ENCODE peak calls at places on chromosomes 16 and 17, in nine cellular contexts. L is IMR-90, W is upper lobe of left lung, E is left ventricle myocardium inferior, X is left lung, U is ascending aorta, H is upper lobe of right lung, A is testis, R is GM23248. F is an unnamed sample.

GRCh38 chr16:89988951-89989350 is 30.3 kb downstream of the DBNDD1 start:
- DNase-seq in E (no peak), R (no peak), U (no peak), H (no peak), X (no peak), A (no peak), L (no peak), W (no peak), F (no peak)

GRCh38 chr16:73015612-73016487 is 32.1 kb downstream of the ZFHX3 start:
- DNase-seq in W (peak), X (peak), E (no peak), U (peak), R (no peak), A (no peak), H (peak), L (no peak), F (peak)

GRCh38 chr17:4261452-4261851 is 2.3 kb downstream of the ANKFY1 start:
- DNase-seq in H (no peak), A (no peak), X (no peak), W (no peak), R (no peak), E (no peak), U (no peak), L (no peak), F (no peak)

GRCh38 chr16:17556276-17557052 is 85.7 kb upstream of the XYLT1 start:
- DNase-seq in R (peak), W (no peak), X (no peak), U (no peak), H (no peak), E (no peak), L (peak), A (no peak), F (no peak)

GRCh38 chr17:7558544-7559306 is at the start of gene TNFSF13:
- DNase-seq in X (peak), W (peak), R (no peak), H (peak), L (no peak), A (peak), U (peak), E (peak), F (no peak)

GRCh38 chr16:5838071-5838470 is 740.5 kb upstream of the EEF2KMT start:
- DNase-seq in W (no peak), L (no peak), U (no peak), E (no peak), R (no peak), H (no peak), X (no peak), A (no peak), F (no peak)

GRCh38 chr17:57975044-57975443 is 13.0 kb downstream of the VEZF1 start:
- DNase-seq in L (peak), X (no peak), H (no peak), R (peak), U (no peak), A (no peak), E (no peak), W (no peak), F (no peak)

GRCh38 chr17:35879748-35880654 is at the start of gene CCL5:
- DNase-seq in L (peak), E (no peak), U (no peak), A (no peak), R (no peak), X (no peak), H (no peak), W (no peak), F (no peak)

GRCh38 chr16:75244844-75245758 is 6.3 kb downstream of the BCAR1 start:
- DNase-seq in L (peak), H (peak), X (peak), E (peak), U (peak), W (peak), R (peak), A (peak), F (peak)

GRCh38 chr17:43548689-43549379 is 2.7 kb upstream of the ETV4 start:
- DNase-seq in U (no peak), H (no peak), E (no peak), A (no peak), W (no peak), R (no peak), L (no peak), X (no peak), F (no peak)

GRCh38 chr16:22065252-22065651 is 27.1 kb upstream of the VWA3A start:
- DNase-seq in R (no peak), A (no peak), E (no peak), L (no peak), U (no peak), H (no peak), X (no peak), W (no peak), F (no peak)

GRCh38 chr17:9646556-9646905 is 1.2 kb downstream of the USP43 start:
- DNase-seq in L (no peak), R (no peak), A (no peak), E (no peak), W (no peak), H (no peak), X (no peak), U (no peak), F (no peak)

GRCh38 chr16:62035115-62036092 is 834 bp downstream of the CDH8 start:
- DNase-seq in W (no peak), H (no peak), E (no peak), A (peak), L (no peak), R (no peak), X (no peak), U (no peak), F (no peak)

GRCh38 chr16:25126820-25127232 is 15.3 kb downstream of the LCMT1 start:
- DNase-seq in R (peak), U (no peak), H (no peak), A (no peak), W (peak), X (peak), L (peak), E (no peak), F (no peak)

GRCh38 chr17:65785109-65785508 is 223.7 kb upstream of the AXIN2 start:
- DNase-seq in W (no peak), A (no peak), E (no peak), U (no peak), R (peak), X (no peak), H (no peak), L (peak), F (no peak)

GRCh38 chr17:29625037-29625750 is 2.5 kb upstream of the CORO6 start:
- DNase-seq in H (no peak), W (no peak), X (no peak), E (no peak), U (no peak), R (peak), A (no peak), L (peak), F (no peak)

GRCh38 chr16:22868859-22869258 is 54.9 kb downstream of the HS3ST2 start:
- DNase-seq in R (no peak), U (no peak), E (no peak), A (no peak), L (no peak), X (no peak), H (no peak), W (no peak), F (no peak)

GRCh38 chr16:48534601-48535340 is 75.2 kb downstream of the N4BP1 start:
- DNase-seq in W (no peak), U (no peak), A (no peak), H (no peak), X (peak), E (no peak), R (no peak), L (no peak), F (no peak)

GRCh38 chr17:7403043-7403901 is 625 bp downstream of the TMEM256 start:
- DNase-seq in X (no peak), R (no peak), A (peak), H (peak), L (no peak), U (peak), W (peak), E (peak), F (peak)

GRCh38 chr16:62954144-62955032 is 918.1 kb upstream of the CDH8 start:
- DNase-seq in R (no peak), E (no peak), U (no peak), A (no peak), L (no peak), X (no peak), W (no peak), H (no peak), F (no peak)

GRCh38 chr16:11159189-11159588 is 96.8 kb downstream of the SOCS1 start:
- DNase-seq in E (no peak), A (no peak), R (no peak), H (no peak), U (no peak), X (no peak), W (no peak), L (no peak), F (no peak)

GRCh38 chr17:73492802-73493139 is 151.5 kb downstream of the SDK2 start:
- DNase-seq in H (no peak), L (no peak), X (no peak), R (no peak), A (no peak), E (no peak), W (no peak), U (no peak), F (no peak)

GRCh38 chr16:3951861-3952332 is 71.4 kb upstream of the CREBBP start:
- DNase-seq in W (no peak), A (no peak), U (peak), H (no peak), R (peak), L (peak), E (no peak), X (no peak), F (no peak)

GRCh38 chr17:4806770-4807533 is at the start of gene PLD2:
- DNase-seq in X (peak), E (peak), R (peak), A (peak), W (peak), H (peak), U (peak), L (peak), F (peak)

GRCh38 chr16:83899272-83899897 is 470 bp downstream of the MLYCD start:
- DNase-seq in R (peak), U (peak), H (peak), X (peak), L (peak), E (peak), A (peak), W (peak), F (peak)

GRCh38 chr16:77306050-77306616 is 106.9 kb downstream of the SYCE1L start:
- DNase-seq in H (no peak), L (no peak), U (no peak), A (no peak), W (no peak), X (no peak), R (no peak), E (no peak), F (no peak)

GRCh38 chr16:66295761-66296546 is 70.5 kb upstream of the CDH5 start:
- DNase-seq in H (no peak), U (no peak), X (peak), A (no peak), R (no peak), L (no peak), E (no peak), W (no peak), F (no peak)

GRCh38 chr17:59893617-59894100 is 738 bp downstream of the RPS6KB1 start:
- DNase-seq in X (no peak), E (no peak), R (peak), U (peak), W (peak), H (no peak), A (peak), L (peak), F (no peak)

GRCh38 chr16:71985262-71985974 is 14.8 kb downstream of the PKD1L3 start:
- DNase-seq in X (no peak), E (no peak), U (no peak), A (no peak), R (no peak), W (no peak), L (no peak), H (no peak), F (no peak)

GRCh38 chr16:492211-492875 is 35.2 kb upstream of the CAPN15 start:
- DNase-seq in H (no peak), R (no peak), U (no peak), E (no peak), L (no peak), W (no peak), X (no peak), A (peak), F (no peak)

GRCh38 chr16:28267356-28267755 is 25.0 kb upstream of the SBK1 start:
- DNase-seq in U (no peak), L (no peak), H (no peak), R (no peak), W (no peak), A (no peak), E (no peak), X (no peak), F (no peak)

GRCh38 chr16:72426416-72426815 is 254.5 kb upstream of the PMFBP1 start:
- DNase-seq in W (no peak), X (no peak), A (no peak), L (no peak), E (no peak), R (no peak), U (no peak), H (no peak), F (no peak)

GRCh38 chr17:79797492-79798295 is 817 bp upstream of the CBX8 start:
- DNase-seq in A (no peak), R (peak), X (no peak), E (no peak), H (no peak), U (no peak), L (no peak), W (no peak), F (no peak)
- H3K27ac ChIP-seq in A (peak), R (no peak), X (peak), E (peak), H (no peak), U (peak), L (no peak), W (peak), F (peak)

DNA sequence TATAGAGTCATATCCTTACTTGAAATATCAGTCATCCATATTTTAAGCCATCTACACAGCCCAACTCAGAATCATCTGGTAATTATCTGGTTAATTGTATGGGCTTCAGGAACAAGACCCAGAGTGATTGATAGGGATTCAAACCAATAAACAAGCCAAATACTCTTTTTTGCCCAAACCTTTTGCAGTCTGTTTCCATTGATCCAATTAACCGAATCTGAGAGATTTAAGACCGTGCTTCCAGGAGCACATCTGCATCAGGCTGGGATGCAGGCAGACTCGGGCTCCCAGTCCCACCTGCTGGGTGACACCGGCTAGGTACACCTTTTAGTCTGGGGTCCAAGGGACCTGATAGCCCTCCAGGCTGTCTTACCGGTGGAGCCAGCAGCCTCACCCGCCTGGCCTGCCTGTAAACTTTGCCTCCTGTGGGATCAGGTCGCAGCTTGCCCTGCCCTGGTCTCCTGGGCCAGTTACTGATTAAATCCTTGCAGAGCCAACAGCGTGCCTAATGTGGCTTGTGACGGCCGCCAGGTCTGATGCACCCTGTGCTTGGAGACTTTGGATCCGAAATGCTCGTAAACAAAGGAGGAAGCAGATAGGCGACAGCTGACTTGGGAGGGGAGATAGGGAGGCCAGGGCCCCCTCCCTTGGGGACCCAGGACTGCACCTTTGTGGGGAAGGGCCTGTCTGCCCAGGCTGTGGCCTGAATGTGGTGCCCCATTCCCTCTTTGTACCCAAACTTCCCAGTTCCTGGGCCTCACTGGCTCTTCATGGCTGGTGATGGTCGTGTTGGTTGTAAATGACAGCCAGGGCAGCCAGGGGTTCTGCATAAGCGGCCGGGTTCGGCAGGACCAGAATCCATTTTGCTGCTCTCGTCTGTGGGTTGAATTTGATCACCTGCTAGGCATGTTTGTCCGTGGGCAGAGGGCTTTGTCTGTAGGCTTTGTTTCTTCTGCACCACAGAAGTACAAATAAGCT is 3.8 kb downstream of the CMIP start:
- DNase-seq in R (no peak), U (no peak), L (no peak), X (no peak), W (no peak), H (no peak), A (no peak), E (no peak), F (peak)
- H3K27ac ChIP-seq in R (no peak), U (no peak), L (no peak), X (peak), W (peak), H (peak), A (no peak), E (no peak), F (peak)

DNA sequence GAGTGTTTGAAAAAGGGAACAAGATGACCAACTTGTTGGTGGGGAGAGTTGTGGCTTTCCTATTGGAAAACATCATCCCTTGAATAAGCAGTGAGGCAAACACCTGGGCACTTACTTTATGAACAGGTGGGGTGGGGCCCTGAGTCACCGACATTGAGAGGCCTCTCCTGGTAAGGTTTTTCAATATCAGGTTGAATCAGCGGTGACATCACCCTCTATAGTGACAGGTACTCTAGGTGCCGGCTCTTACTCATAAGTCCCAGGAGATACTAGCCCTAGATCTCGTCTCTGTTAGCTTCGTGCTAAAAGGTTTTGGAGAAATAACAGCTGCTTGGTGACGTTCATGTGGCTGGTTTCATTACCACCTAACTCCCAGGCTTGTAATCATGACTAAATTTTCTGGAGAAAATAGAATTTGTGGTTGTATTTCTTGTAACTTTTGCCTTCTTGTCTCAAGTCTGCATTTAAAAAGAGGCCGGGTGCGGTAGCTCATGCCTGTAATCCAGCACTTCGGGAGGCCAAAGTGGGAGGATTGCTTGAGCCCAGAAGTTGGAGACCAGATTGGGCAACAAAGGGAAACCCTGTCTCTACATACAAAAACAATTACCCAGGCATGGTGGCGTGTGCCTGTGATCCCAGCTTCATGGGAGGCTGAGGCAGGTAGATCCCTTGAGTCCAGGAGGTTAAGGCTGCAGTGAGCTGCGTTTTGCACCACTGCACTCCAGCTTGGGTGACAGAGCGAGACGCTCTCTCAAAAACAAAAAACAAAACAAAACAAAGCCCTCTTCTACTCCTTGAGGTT is 19.4 kb downstream of the CDH1 start:
- DNase-seq in E (no peak), A (no peak), H (peak), U (no peak), X (peak), W (peak), L (no peak), R (no peak), F (no peak)
- H3K27ac ChIP-seq in E (no peak), A (no peak), H (peak), U (no peak), X (peak), W (peak), L (no peak), R (no peak), F (peak)

GRCh38 chr17:48051706-48052486 is 3.7 kb downstream of the NFE2L1 start:
- DNase-seq in E (peak), R (peak), W (no peak), U (peak), X (no peak), H (no peak), L (peak), A (peak), F (no peak)

GRCh38 chr17:48053758-48054237 is 5.6 kb downstream of the NFE2L1 start:
- DNase-seq in R (no peak), W (no peak), H (no peak), X (no peak), A (no peak), L (no peak), E (no peak), U (no peak), F (no peak)

GRCh38 chr17:48052956-48053757 is 5.0 kb downstream of the NFE2L1 start:
- DNase-seq in L (peak), W (peak), U (peak), E (peak), H (peak), R (peak), A (peak), X (peak), F (peak)

GRCh38 chr17:48048321-48049140 is at the start of gene NFE2L1:
- DNase-seq in E (peak), X (peak), L (peak), U (peak), R (peak), W (peak), H (peak), A (peak), F (peak)

GRCh38 chr17:48051278-48051677 is 3.1 kb downstream of the NFE2L1 start:
- DNase-seq in W (no peak), X (no peak), H (no peak), R (no peak), L (no peak), E (no peak), U (no peak), A (no peak), F (peak)
- H3K27ac ChIP-seq in W (peak), X (peak), H (peak), R (peak), L (peak), E (peak), U (peak), A (peak), F (no peak)

GRCh38 chr17:32798938-32799337 is 78.0 kb downstream of the MYO1D start:
- DNase-seq in U (no peak), H (no peak), L (no peak), E (no peak), W (no peak), X (no peak), A (no peak), R (peak), F (no peak)
- H3K27ac ChIP-seq in U (peak), H (no peak), L (no peak), E (no peak), W (no peak), X (no peak), A (no peak), R (no peak), F (no peak)

DNA sequence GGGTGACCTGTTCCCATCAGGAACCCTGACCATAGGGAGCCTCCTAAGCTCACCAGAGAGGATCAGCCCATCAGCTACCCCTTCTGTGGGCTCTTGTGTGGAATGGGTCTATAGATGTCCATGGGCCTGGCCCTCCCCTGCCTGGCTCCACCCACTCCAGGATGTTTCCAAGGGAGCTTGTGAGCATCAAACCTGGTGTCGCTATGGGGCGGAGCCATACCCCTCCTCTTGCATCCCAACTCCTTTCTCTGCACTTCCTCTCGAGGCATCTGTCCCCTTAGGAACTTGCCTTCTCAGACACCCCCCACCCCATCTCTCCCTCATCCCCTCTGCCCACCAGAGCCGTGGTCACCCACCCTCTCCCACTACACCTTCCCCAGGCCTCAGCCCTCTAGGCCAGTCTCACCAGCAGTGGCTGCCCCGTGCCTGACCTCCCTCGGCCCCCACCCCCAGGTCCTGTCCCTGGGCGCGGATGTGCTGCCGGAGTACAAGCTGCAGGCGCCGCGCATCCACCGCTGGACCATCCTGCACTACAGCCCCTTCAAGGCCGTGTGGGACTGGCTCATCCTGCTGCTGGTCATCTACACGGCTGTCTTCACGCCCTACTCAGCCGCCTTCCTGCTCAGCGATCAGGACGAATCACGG is 10.4 kb downstream of the KCNH6 start:
- DNase-seq in R (no peak), H (no peak), E (no peak), L (no peak), X (no peak), A (no peak), W (no peak), U (no peak), F (no peak)
- H3K27ac ChIP-seq in R (no peak), H (no peak), E (no peak), L (no peak), X (no peak), A (no peak), W (no peak), U (no peak), F (no peak)

GRCh38 chr17:17683710-17684365 is 2.6 kb downstream of the RAI1 start:
- DNase-seq in A (no peak), X (no peak), U (no peak), R (peak), W (no peak), L (no peak), E (no peak), H (no peak), F (no peak)
- H3K27ac ChIP-seq in A (peak), X (peak), U (peak), R (peak), W (peak), L (peak), E (peak), H (peak), F (peak)